ENCODE peak calls at places on chromosomes 3 and 15, in seven cellular contexts. D, K, C, V, G, M and W are unnamed samples.

GRCh38 chr3:59425942-59426341 is 376.1 kb upstream of the CFAP20DC start:
- DNase-seq in D (no peak), K (no peak), C (peak), V (no peak), G (no peak), M (no peak), W (no peak)

GRCh38 chr15:85543741-85544155 is 163.3 kb downstream of the AKAP13 start:
- DNase-seq in D (peak), K (no peak), C (peak), V (peak), G (no peak), M (no peak), W (no peak)

GRCh38 chr3:18988619-18989229 is 159.6 kb upstream of the KCNH8 start:
- DNase-seq in D (no peak), K (no peak), C (no peak), V (no peak), G (no peak), M (peak), W (no peak)

GRCh38 chr3:114852974-114853373 is 294.1 kb downstream of the ZBTB20 start:
- DNase-seq in D (no peak), K (no peak), C (no peak), V (no peak), G (no peak), M (no peak), W (no peak)

GRCh38 chr3:172522871-172523818 is at the start of gene TNFSF10:
- DNase-seq in D (peak), K (no peak), C (peak), V (peak), G (peak), M (no peak), W (peak)

GRCh38 chr3:66153961-66154923 is 66.6 kb upstream of the SLC25A26 start:
- DNase-seq in D (no peak), K (no peak), C (no peak), V (no peak), G (no peak), M (no peak), W (no peak)

GRCh38 chr3:110743202-110743601 is 328.4 kb upstream of the NECTIN3 start:
- DNase-seq in D (peak), K (no peak), C (no peak), V (no peak), G (no peak), M (no peak), W (no peak)

GRCh38 chr15:49235446-49236207 is 65.6 kb downstream of the GALK2 start:
- DNase-seq in D (peak), K (peak), C (peak), V (peak), G (no peak), M (peak), W (peak)

GRCh38 chr15:56832125-56832524 is 86.3 kb upstream of the TCF12 start:
- DNase-seq in D (peak), K (no peak), C (no peak), V (peak), G (no peak), M (no peak), W (no peak)

GRCh38 chr3:196471551-196471950 is 32.0 kb downstream of the RNF168 start:
- DNase-seq in D (no peak), K (no peak), C (no peak), V (no peak), G (no peak), M (no peak), W (no peak)

GRCh38 chr3:172622916-172623700 is 87.8 kb downstream of the NCEH1 start:
- DNase-seq in D (peak), K (no peak), C (peak), V (peak), G (peak), M (peak), W (peak)

GRCh38 chr3:64319391-64319790 is 94.1 kb upstream of the PRICKLE2 start:
- DNase-seq in D (no peak), K (no peak), C (no peak), V (no peak), G (no peak), M (no peak), W (no peak)

GRCh38 chr3:130829575-130829947 is 64.3 kb upstream of the ATP2C1 start:
- DNase-seq in D (no peak), K (no peak), C (no peak), V (no peak), G (no peak), M (no peak), W (no peak)

GRCh38 chr3:23356169-23356568 is 153.0 kb downstream of the UBE2E2 start:
- DNase-seq in D (no peak), K (no peak), C (no peak), V (no peak), G (no peak), M (no peak), W (no peak)

GRCh38 chr3:108297636-108298035 is 1.3 kb downstream of the HHLA2 start:
- DNase-seq in D (peak), K (no peak), C (no peak), V (no peak), G (no peak), M (no peak), W (no peak)

GRCh38 chr15:33852570-33852969 is 115.7 kb upstream of the CHRM5 start:
- DNase-seq in D (no peak), K (no peak), C (no peak), V (no peak), G (no peak), M (peak), W (no peak)

GRCh38 chr3:128849776-128850542 is 29.5 kb upstream of the ACAD9 start:
- DNase-seq in D (no peak), K (no peak), C (no peak), V (no peak), G (peak), M (no peak), W (no peak)

GRCh38 chr15:39115379-39116057 is 465.4 kb upstream of the THBS1 start:
- DNase-seq in D (no peak), K (peak), C (no peak), V (no peak), G (no peak), M (no peak), W (no peak)

GRCh38 chr3:156010829-156011228 is 109.5 kb upstream of the KCNAB1 start:
- DNase-seq in D (peak), K (no peak), C (no peak), V (no peak), G (peak), M (no peak), W (no peak)

GRCh38 chr3:120622870-120623718 is 27.0 kb downstream of the NDUFB4 start:
- DNase-seq in D (no peak), K (no peak), C (no peak), V (peak), G (peak), M (no peak), W (no peak)
- TF ChIP-seq CTCF in D (no peak), K (no peak), C (no peak), V (no peak), G (peak), M (no peak), W (no peak)

DNA sequence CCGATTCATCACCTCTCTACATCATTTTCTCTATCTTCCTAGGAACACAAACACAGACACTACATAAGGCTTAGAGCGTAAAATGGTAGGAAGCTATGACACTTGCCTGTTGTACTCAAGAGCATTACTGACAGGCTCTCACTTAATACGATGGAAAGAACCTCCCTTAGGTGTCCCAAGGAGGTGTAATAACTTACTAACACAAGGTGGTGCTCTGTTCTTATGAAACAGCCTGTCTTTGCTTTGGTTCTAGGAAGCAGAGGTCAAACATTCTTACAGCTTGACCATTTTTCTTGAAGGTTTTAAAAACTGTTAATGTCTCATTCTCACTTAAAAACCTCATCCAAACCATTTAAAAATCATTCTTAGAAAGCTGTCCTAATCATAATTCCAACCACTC is 317.9 kb upstream of the AGTR1 start:
- DNase-seq in D (no peak), K (no peak), C (no peak), V (no peak), G (no peak), M (peak), W (peak)
- TF ChIP-seq CTCF in D (peak), K (peak), C (no peak), V (peak), G (no peak), M (peak), W (peak)

GRCh38 chr3:194487289-194488006 is 646 bp upstream of the ATP13A3 start:
- DNase-seq in D (peak), K (no peak), C (peak), V (peak), G (peak), M (no peak), W (peak)

GRCh38 chr3:194484614-194485013 is 2.2 kb downstream of the ATP13A3 start:
- DNase-seq in D (no peak), K (no peak), C (no peak), V (no peak), G (no peak), M (no peak), W (no peak)

GRCh38 chr3:194486540-194487288 is at the start of gene ATP13A3:
- DNase-seq in D (peak), K (peak), C (peak), V (peak), G (peak), M (peak), W (peak)

GRCh38 chr3:194485471-194485875 is 1.3 kb downstream of the ATP13A3 start:
- DNase-seq in D (no peak), K (no peak), C (no peak), V (no peak), G (no peak), M (no peak), W (no peak)

DNA sequence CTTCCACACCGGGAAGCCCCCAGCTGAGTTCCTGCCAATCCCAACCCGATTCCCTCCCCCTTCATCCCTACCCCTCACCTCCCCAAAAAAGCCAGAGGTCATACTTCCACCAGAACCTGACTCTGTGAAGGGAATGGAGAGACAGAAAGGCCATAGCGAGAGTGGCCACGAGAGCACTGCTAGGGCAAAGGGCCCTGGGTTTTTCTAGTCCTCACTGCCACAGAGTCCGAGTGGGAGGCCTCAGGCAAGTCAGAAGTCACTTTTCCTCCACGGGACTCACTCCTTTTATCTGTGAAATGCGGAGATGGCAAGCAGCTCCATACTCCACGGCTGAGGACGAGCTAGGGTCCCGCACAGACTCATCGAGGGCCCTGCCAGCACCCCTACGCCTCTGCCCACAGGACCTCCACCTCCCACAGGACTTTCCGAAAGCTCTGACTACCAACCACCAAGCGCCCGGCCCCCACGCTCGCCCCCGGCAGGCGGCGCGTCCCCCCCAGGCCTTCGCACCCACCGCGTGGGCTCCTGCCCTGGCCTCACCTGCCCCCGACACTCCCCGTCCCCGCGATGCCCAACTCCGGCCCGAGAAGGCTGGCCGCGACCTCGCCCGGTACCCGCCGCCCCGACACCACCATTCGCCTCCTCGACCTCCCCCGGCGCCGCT is 794 bp downstream of the ATP13A3 start:
- DNase-seq in D (peak), K (no peak), C (peak), V (peak), G (peak), M (no peak), W (peak)
- TF ChIP-seq CTCF in D (no peak), K (no peak), C (no peak), V (no peak), G (no peak), M (peak), W (no peak)

DNA sequence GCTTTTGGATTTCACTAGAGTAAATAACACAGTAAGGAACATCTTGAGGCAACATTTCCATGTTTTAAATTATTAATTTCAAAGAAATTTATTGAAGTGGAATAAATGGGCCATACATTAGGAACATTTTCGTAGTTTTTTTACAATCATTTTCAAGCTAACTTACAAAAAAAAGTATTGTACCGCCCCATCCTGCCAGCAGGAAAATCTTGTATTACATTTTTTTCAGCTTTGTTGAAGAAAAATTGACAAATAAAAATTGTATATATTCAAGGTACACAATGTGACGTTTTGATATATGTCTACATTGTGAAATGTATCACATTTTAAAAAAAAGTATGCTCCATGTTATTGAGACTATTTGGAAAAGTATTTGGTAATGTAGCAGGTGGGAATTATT is 1001.9 kb upstream of the NR2F2 start:
- DNase-seq in D (no peak), K (no peak), C (no peak), V (no peak), G (no peak), M (no peak), W (no peak)
- TF ChIP-seq CTCF in D (no peak), K (no peak), C (no peak), V (no peak), G (no peak), M (no peak), W (no peak)

DNA sequence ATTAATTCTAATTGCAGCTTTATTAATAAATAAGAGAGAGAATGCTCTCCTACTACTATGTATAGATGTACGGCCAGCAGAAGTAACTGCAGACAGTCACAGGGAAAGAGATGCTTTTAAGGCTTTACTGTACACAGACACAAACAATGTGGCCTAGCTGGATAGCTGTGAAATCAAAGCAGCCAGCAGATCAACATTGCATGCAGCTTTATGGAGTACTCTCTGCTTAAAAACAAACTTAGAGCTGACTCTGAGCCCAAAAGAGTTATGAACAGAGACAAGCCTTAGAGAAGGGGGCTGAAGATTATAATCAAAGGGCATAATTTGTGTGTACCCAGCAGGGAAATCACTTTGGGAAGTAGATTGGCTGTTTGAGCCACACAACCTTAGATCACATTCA is 47.2 kb downstream of the CADM2 start:
- DNase-seq in D (no peak), K (no peak), C (no peak), V (no peak), G (no peak), M (no peak), W (no peak)
- TF ChIP-seq CTCF in D (no peak), K (no peak), C (no peak), V (no peak), G (no peak), M (no peak), W (no peak)

DNA sequence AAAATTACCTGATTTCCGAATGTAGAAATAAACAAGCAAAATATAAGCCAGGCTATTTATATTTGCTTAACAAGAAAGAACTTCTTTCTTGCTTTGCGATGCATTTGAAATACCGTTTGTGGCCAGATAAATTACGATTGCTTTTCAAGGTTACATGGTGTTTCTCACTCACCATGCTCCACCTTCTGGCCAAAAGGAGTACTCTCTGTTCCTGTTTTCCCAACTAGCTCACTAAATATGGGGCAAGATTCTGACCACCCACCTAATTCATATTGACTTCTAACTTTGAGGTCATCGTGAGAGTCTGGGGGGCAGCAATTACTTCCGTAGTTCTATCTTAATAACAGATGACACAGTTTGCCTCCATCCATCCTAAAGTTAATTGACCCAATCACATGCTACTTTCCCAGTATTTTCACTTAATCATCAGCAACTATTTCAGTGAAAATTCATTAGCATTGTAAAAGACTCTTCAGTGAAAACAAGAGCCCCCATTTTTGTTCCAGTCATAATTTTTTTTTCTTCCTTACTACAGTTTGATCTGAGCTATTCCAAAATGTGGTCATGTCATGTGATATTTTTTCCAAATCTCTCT is 25.9 kb downstream of the ACP3 start:
- DNase-seq in D (peak), K (peak), C (no peak), V (peak), G (peak), M (peak), W (peak)
- TF ChIP-seq CTCF in D (peak), K (peak), C (peak), V (peak), G (peak), M (peak), W (peak)

DNA sequence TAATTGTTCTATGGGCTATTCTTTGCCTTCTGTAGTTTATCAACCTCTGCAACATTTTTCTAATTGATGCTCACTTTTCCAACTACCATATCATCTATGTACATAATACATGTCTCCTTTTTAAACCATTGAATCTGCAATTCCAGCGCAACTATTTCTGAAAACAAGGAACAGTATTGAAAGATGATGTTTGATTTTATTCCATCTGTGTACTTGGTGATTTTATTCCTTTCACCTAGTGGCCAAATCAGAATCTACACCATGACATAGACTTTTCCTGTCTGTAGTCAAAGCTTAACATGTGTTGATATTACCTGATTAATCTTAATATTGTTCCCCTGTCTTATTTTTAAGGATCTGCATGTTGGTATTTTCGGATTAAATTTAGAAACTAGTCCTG is 13.0 kb downstream of the NKTR start:
- DNase-seq in D (no peak), K (no peak), C (no peak), V (no peak), G (no peak), M (no peak), W (no peak)
- TF ChIP-seq CTCF in D (peak), K (peak), C (peak), V (peak), G (peak), M (no peak), W (peak)

GRCh38 chr3:5784656-5785055 is 597.1 kb downstream of the EDEM1 start:
- DNase-seq in D (no peak), K (no peak), C (no peak), V (no peak), G (no peak), M (peak), W (no peak)

GRCh38 chr3:5791558-5791957 is 604.1 kb downstream of the EDEM1 start:
- DNase-seq in D (no peak), K (no peak), C (no peak), V (no peak), G (no peak), M (peak), W (no peak)

DNA sequence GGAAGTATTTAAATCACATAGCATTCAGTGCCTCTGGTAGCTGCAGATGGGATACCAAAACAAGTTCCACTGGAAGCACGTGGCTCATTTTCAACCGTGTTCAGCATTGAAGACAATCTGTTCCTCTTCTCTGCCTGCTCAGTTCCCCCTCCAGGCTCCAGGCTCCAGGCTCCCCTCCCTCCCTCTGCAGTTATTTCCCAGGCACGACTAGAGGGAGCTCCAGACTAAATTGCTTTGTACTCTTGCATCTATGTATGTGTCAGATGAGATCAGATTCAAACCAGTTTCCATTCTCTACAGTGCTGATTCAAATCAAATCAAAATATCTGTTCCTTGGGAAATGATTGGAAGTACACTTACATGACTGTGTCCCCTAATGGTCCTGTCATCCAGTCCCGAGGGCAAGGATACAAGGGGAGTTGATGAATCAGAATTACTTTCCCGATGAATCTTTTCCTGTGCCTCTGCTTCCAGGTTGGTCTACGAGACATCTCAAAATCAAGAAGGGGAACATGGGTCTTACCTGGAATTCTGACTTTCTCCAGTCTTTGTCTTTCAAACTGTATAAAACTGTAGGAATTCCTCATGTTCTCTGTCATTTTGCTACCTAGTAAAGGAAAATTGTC is 600.5 kb downstream of the EDEM1 start:
- DNase-seq in D (peak), K (no peak), C (no peak), V (peak), G (peak), M (no peak), W (peak)
- TF ChIP-seq CTCF in D (no peak), K (no peak), C (no peak), V (no peak), G (peak), M (peak), W (no peak)

GRCh38 chr3:94716326-94717018 is 653.6 kb downstream of the NSUN3 start:
- DNase-seq in D (peak), K (no peak), C (no peak), V (peak), G (no peak), M (no peak), W (no peak)
- TF ChIP-seq CTCF in D (no peak), K (peak), C (no peak), V (peak), G (no peak), M (no peak), W (no peak)